ENCODE peak calls at places on chromosomes 4 and X, in ten cellular contexts. One of them, this sample, is unnamed. For H3K4me1, the result is how much of the 10 kb centered on the place peaks cover.

GRCh38 chrX:132044953-132045352 is 21.9 kb downstream of the STK26 start:
- DNase-seq in Peyer's patch: no peak
- DNase-seq in upper lobe of right lung: no peak
- DNase-seq in effector memory CD4-positive, alpha-beta T cell: no peak
- DNase-seq in ovary: no peak
- DNase-seq in pancreas: no peak
- DNase-seq in endodermal cell: no peak
- DNase-seq in lung: no peak
- DNase-seq in H9: no peak
- DNase-seq in OCI-LY7: no peak
- DNase-seq in this sample: no peak

GRCh38 chr4:81314897-81315470 is 100.0 kb upstream of the PRKG2 start:
- DNase-seq in pancreas: no peak
- DNase-seq in Peyer's patch: no peak
- DNase-seq in endodermal cell: no peak
- DNase-seq in H9: no peak
- DNase-seq in OCI-LY7: no peak
- DNase-seq in effector memory CD4-positive, alpha-beta T cell: no peak
- DNase-seq in lung: no peak
- DNase-seq in ovary: no peak
- DNase-seq in upper lobe of right lung: no peak
- DNase-seq in this sample: no peak

GRCh38 chrX:24963823-24964222 is 51.9 kb downstream of the ARX start:
- DNase-seq in ovary: no peak
- DNase-seq in endodermal cell: peak
- DNase-seq in upper lobe of right lung: no peak
- DNase-seq in effector memory CD4-positive, alpha-beta T cell: no peak
- DNase-seq in pancreas: no peak
- DNase-seq in lung: no peak
- DNase-seq in H9: no peak
- DNase-seq in Peyer's patch: no peak
- DNase-seq in OCI-LY7: no peak
- DNase-seq in this sample: no peak

GRCh38 chrX:33175201-33175600 is 36.1 kb downstream of the DMD start:
- DNase-seq in ovary: no peak
- DNase-seq in lung: no peak
- DNase-seq in upper lobe of right lung: no peak
- DNase-seq in pancreas: no peak
- DNase-seq in Peyer's patch: no peak
- DNase-seq in H9: no peak
- DNase-seq in effector memory CD4-positive, alpha-beta T cell: no peak
- DNase-seq in endodermal cell: no peak
- DNase-seq in OCI-LY7: no peak
- DNase-seq in this sample: no peak

GRCh38 chr4:186651624-186652023 is 72.0 kb downstream of the FAT1 start:
- DNase-seq in endodermal cell: no peak
- DNase-seq in effector memory CD4-positive, alpha-beta T cell: no peak
- DNase-seq in H9: no peak
- DNase-seq in upper lobe of right lung: no peak
- DNase-seq in Peyer's patch: no peak
- DNase-seq in lung: no peak
- DNase-seq in ovary: no peak
- DNase-seq in pancreas: peak
- DNase-seq in OCI-LY7: no peak
- DNase-seq in this sample: no peak

GRCh38 chr4:24179201-24179840 is 289.5 kb upstream of the PPARGC1A start:
- DNase-seq in OCI-LY7: no peak
- DNase-seq in H9: no peak
- DNase-seq in pancreas: no peak
- DNase-seq in lung: no peak
- DNase-seq in ovary: no peak
- DNase-seq in effector memory CD4-positive, alpha-beta T cell: no peak
- DNase-seq in endodermal cell: no peak
- DNase-seq in Peyer's patch: no peak
- DNase-seq in upper lobe of right lung: no peak
- DNase-seq in this sample: no peak

GRCh38 chrX:55715847-55716246 is 1.7 kb upstream of the RRAGB start:
- DNase-seq in effector memory CD4-positive, alpha-beta T cell: no peak
- DNase-seq in endodermal cell: peak
- DNase-seq in OCI-LY7: peak
- DNase-seq in ovary: no peak
- DNase-seq in lung: no peak
- DNase-seq in Peyer's patch: no peak
- DNase-seq in H9: peak
- DNase-seq in pancreas: no peak
- DNase-seq in upper lobe of right lung: no peak
- DNase-seq in this sample: no peak

GRCh38 chr4:143339497-143339896 is 2.8 kb downstream of the GAB1 start:
- DNase-seq in H9: no peak
- DNase-seq in ovary: no peak
- DNase-seq in OCI-LY7: no peak
- DNase-seq in effector memory CD4-positive, alpha-beta T cell: no peak
- DNase-seq in endodermal cell: no peak
- DNase-seq in lung: no peak
- DNase-seq in Peyer's patch: no peak
- DNase-seq in upper lobe of right lung: no peak
- DNase-seq in pancreas: no peak
- DNase-seq in this sample: no peak

GRCh38 chr4:169032194-169032593 is 22.1 kb upstream of the CBR4 start:
- DNase-seq in pancreas: no peak
- DNase-seq in OCI-LY7: no peak
- DNase-seq in upper lobe of right lung: no peak
- DNase-seq in Peyer's patch: no peak
- DNase-seq in ovary: no peak
- DNase-seq in H9: no peak
- DNase-seq in lung: no peak
- DNase-seq in endodermal cell: no peak
- DNase-seq in effector memory CD4-positive, alpha-beta T cell: no peak
- DNase-seq in this sample: no peak

GRCh38 chr4:169029947-169030346 is 19.9 kb upstream of the CBR4 start:
- DNase-seq in OCI-LY7: no peak
- DNase-seq in Peyer's patch: no peak
- DNase-seq in upper lobe of right lung: no peak
- DNase-seq in pancreas: no peak
- DNase-seq in lung: no peak
- DNase-seq in ovary: no peak
- DNase-seq in effector memory CD4-positive, alpha-beta T cell: no peak
- DNase-seq in endodermal cell: no peak
- DNase-seq in H9: no peak
- DNase-seq in this sample: no peak

GRCh38 chr4:169032883-169033645 is 23.0 kb upstream of the CBR4 start:
- DNase-seq in OCI-LY7: no peak
- DNase-seq in upper lobe of right lung: no peak
- DNase-seq in pancreas: no peak
- DNase-seq in endodermal cell: no peak
- DNase-seq in Peyer's patch: no peak
- DNase-seq in ovary: no peak
- DNase-seq in effector memory CD4-positive, alpha-beta T cell: no peak
- DNase-seq in lung: no peak
- DNase-seq in H9: no peak
- DNase-seq in this sample: no peak

GRCh38 chr4:169031392-169031791 is 21.3 kb upstream of the CBR4 start:
- DNase-seq in Peyer's patch: no peak
- DNase-seq in pancreas: no peak
- DNase-seq in upper lobe of right lung: no peak
- DNase-seq in effector memory CD4-positive, alpha-beta T cell: no peak
- DNase-seq in OCI-LY7: no peak
- DNase-seq in lung: no peak
- DNase-seq in ovary: no peak
- DNase-seq in H9: no peak
- DNase-seq in endodermal cell: no peak
- DNase-seq in this sample: no peak

DNA sequence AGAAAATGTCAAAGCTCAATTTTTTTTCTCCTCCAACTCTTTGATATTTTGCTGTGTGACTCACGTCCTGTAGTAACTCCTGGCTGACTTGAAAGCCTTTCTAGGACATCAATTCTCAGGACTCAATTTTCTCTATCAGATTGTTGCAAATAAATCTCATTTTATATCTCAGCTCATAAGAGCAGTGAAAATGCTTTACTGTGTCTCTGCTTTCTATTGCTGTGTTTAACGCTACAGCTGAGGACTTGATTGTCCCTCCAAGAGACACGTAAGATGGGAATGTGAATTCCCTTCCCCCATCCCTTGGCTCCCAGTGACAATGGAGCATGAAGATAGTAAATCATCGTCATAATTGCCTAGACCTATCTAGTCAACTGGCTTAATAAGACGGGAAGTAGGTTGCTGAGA is 20.5 kb upstream of the CBR4 start:
- DNase-seq in lung: no peak
- DNase-seq in OCI-LY7: no peak
- DNase-seq in ovary: no peak
- DNase-seq in upper lobe of right lung: no peak
- DNase-seq in effector memory CD4-positive, alpha-beta T cell: no peak
- DNase-seq in pancreas: no peak
- DNase-seq in Peyer's patch: no peak
- DNase-seq in H9: no peak
- DNase-seq in endodermal cell: no peak
- DNase-seq in this sample: no peak
- H3K4me1 ChIP-seq in lung: under half
- H3K4me1 ChIP-seq in OCI-LY7: under half
- H3K4me1 ChIP-seq in ovary: under half
- H3K4me1 ChIP-seq in upper lobe of right lung: under half
- H3K4me1 ChIP-seq in effector memory CD4-positive, alpha-beta T cell: under half
- H3K4me1 ChIP-seq in pancreas: under half
- H3K4me1 ChIP-seq in Peyer's patch: under half
- H3K4me1 ChIP-seq in H9: under half
- H3K4me1 ChIP-seq in endodermal cell: under half
- H3K4me1 ChIP-seq in this sample: under half

GRCh38 chrX:41337140-41337539 is 3.2 kb downstream of the DDX3X start:
- DNase-seq in Peyer's patch: no peak
- DNase-seq in lung: no peak
- DNase-seq in upper lobe of right lung: no peak
- DNase-seq in H9: no peak
- DNase-seq in endodermal cell: no peak
- DNase-seq in OCI-LY7: no peak
- DNase-seq in pancreas: no peak
- DNase-seq in ovary: no peak
- DNase-seq in effector memory CD4-positive, alpha-beta T cell: no peak
- DNase-seq in this sample: no peak

GRCh38 chrX:41335590-41336331 is 1.8 kb downstream of the DDX3X start:
- DNase-seq in lung: no peak
- DNase-seq in upper lobe of right lung: no peak
- DNase-seq in H9: no peak
- DNase-seq in pancreas: no peak
- DNase-seq in OCI-LY7: no peak
- DNase-seq in endodermal cell: no peak
- DNase-seq in effector memory CD4-positive, alpha-beta T cell: no peak
- DNase-seq in ovary: no peak
- DNase-seq in Peyer's patch: no peak
- DNase-seq in this sample: no peak

GRCh38 chrX:41338422-41338821 is 4.5 kb downstream of the DDX3X start:
- DNase-seq in OCI-LY7: no peak
- DNase-seq in pancreas: no peak
- DNase-seq in endodermal cell: no peak
- DNase-seq in upper lobe of right lung: no peak
- DNase-seq in ovary: no peak
- DNase-seq in effector memory CD4-positive, alpha-beta T cell: no peak
- DNase-seq in lung: no peak
- DNase-seq in H9: no peak
- DNase-seq in Peyer's patch: no peak
- DNase-seq in this sample: no peak

GRCh38 chrX:41334866-41335589 is 1.1 kb downstream of the DDX3X start:
- DNase-seq in effector memory CD4-positive, alpha-beta T cell: peak
- DNase-seq in H9: peak
- DNase-seq in Peyer's patch: peak
- DNase-seq in lung: peak
- DNase-seq in endodermal cell: peak
- DNase-seq in pancreas: peak
- DNase-seq in OCI-LY7: peak
- DNase-seq in upper lobe of right lung: peak
- DNase-seq in ovary: peak
- DNase-seq in this sample: peak

DNA sequence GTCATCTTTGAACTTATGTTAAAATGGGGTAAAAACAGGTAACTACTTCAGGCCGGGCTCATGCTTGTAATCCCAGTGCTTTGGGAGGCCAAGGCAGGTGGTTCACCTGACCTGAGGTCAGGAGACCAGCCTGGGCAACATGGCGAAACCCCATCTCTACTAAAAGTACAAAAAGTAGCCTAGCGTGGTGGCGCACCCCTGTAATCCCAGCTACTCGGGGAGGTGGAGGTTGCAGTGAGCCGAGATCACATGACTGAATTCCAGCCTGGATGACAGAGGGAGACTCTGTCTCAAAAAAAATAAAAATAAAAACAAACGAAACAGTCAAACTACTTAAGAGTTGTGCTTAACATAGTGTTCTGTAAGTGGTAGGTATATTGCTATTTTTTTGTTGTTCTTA is 2.5 kb downstream of the DDX3X start:
- DNase-seq in ovary: no peak
- DNase-seq in H9: no peak
- DNase-seq in effector memory CD4-positive, alpha-beta T cell: no peak
- DNase-seq in lung: no peak
- DNase-seq in Peyer's patch: no peak
- DNase-seq in OCI-LY7: no peak
- DNase-seq in upper lobe of right lung: no peak
- DNase-seq in pancreas: no peak
- DNase-seq in endodermal cell: peak
- DNase-seq in this sample: no peak
- H3K4me1 ChIP-seq in ovary: under half
- H3K4me1 ChIP-seq in H9: under half
- H3K4me1 ChIP-seq in effector memory CD4-positive, alpha-beta T cell: under half
- H3K4me1 ChIP-seq in lung: under half
- H3K4me1 ChIP-seq in Peyer's patch: under half
- H3K4me1 ChIP-seq in OCI-LY7: under half
- H3K4me1 ChIP-seq in upper lobe of right lung: under half
- H3K4me1 ChIP-seq in pancreas: under half
- H3K4me1 ChIP-seq in endodermal cell: under half
- H3K4me1 ChIP-seq in this sample: under half

DNA sequence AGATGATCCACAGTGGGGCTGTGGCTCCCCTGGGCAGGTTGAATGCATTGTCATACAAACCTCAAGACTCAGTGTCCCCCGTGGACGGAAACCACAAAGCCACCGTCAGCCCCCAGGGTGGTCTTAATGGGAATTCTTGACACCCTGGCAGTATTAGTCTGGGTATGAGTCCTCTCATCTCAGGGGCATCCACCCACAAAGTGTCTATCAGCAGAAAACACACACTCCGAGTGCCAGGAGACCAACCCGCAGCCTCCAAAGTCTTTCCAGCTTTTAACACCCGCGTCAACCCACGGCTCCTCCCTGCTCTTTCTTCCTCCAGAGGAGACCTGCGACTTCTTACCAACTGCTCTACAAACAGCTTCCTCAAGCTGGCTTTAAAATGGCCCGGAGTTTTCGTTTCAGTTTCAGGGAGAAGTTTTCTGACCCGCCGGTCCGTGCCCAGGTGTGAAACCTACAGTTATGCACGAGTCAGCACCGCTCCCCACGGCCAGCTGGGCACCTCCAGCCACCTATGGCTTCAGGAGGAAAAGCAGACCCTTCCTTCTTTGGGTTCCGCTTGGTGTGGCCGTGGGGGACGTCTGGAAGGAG is 14.4 kb upstream of the ASMTL start:
- DNase-seq in effector memory CD4-positive, alpha-beta T cell: peak
- DNase-seq in OCI-LY7: peak
- DNase-seq in Peyer's patch: peak
- DNase-seq in pancreas: no peak
- DNase-seq in upper lobe of right lung: peak
- DNase-seq in lung: peak
- DNase-seq in endodermal cell: peak
- DNase-seq in H9: peak
- DNase-seq in ovary: no peak
- DNase-seq in this sample: peak
- H3K4me1 ChIP-seq in effector memory CD4-positive, alpha-beta T cell: half or more
- H3K4me1 ChIP-seq in OCI-LY7: half or more
- H3K4me1 ChIP-seq in Peyer's patch: under half
- H3K4me1 ChIP-seq in pancreas: under half
- H3K4me1 ChIP-seq in upper lobe of right lung: under half
- H3K4me1 ChIP-seq in lung: under half
- H3K4me1 ChIP-seq in endodermal cell: under half
- H3K4me1 ChIP-seq in H9: under half
- H3K4me1 ChIP-seq in ovary: under half
- H3K4me1 ChIP-seq in this sample: under half

GRCh38 chr4:122838034-122838433 is 11.4 kb downstream of the FGF2 start:
- DNase-seq in upper lobe of right lung: no peak
- DNase-seq in endodermal cell: no peak
- DNase-seq in Peyer's patch: no peak
- DNase-seq in pancreas: no peak
- DNase-seq in effector memory CD4-positive, alpha-beta T cell: no peak
- DNase-seq in ovary: no peak
- DNase-seq in lung: no peak
- DNase-seq in H9: no peak
- DNase-seq in OCI-LY7: no peak
- DNase-seq in this sample: no peak
- H3K4me1 ChIP-seq in upper lobe of right lung: under half
- H3K4me1 ChIP-seq in endodermal cell: under half
- H3K4me1 ChIP-seq in Peyer's patch: under half
- H3K4me1 ChIP-seq in pancreas: under half
- H3K4me1 ChIP-seq in effector memory CD4-positive, alpha-beta T cell: under half
- H3K4me1 ChIP-seq in ovary: under half
- H3K4me1 ChIP-seq in lung: under half
- H3K4me1 ChIP-seq in H9: under half
- H3K4me1 ChIP-seq in OCI-LY7: under half
- H3K4me1 ChIP-seq in this sample: under half

This sample was measured in mucosa of descending colon.